ENCODE peak calls at places on chromosomes 1 and 21, in five cellular contexts. One of them, this sample, is unnamed.

GRCh38 chr1:115807723-115808122 is 33.2 kb downstream of the NHLH2 start:
- DNase-seq in tibial nerve: peak; percentile 78
- DNase-seq in endothelial cell of umbilical vein: peak; percentile 62
- DNase-seq in body of pancreas: peak; percentile 83
- DNase-seq in suprapubic skin: no peak
- DNase-seq in this sample: peak; percentile 21

GRCh38 chr1:84479998-84480397 is 932 bp downstream of the RPF1 start:
- DNase-seq in endothelial cell of umbilical vein: no peak
- DNase-seq in body of pancreas: no peak
- DNase-seq in suprapubic skin: no peak
- DNase-seq in tibial nerve: no peak
- DNase-seq in this sample: no peak

GRCh38 chr1:231386472-231386871 is 35.6 kb downstream of the EGLN1 start:
- DNase-seq in endothelial cell of umbilical vein: no peak
- DNase-seq in body of pancreas: no peak
- DNase-seq in suprapubic skin: no peak
- DNase-seq in tibial nerve: no peak
- DNase-seq in this sample: no peak

GRCh38 chr1:3881191-3881475 is 18.9 kb downstream of the C1orf174 start:
- DNase-seq in endothelial cell of umbilical vein: no peak
- DNase-seq in suprapubic skin: no peak
- DNase-seq in tibial nerve: no peak
- DNase-seq in body of pancreas: no peak
- DNase-seq in this sample: no peak

GRCh38 chr1:238710697-238711096 is 675.7 kb upstream of the CHRM3 start:
- DNase-seq in tibial nerve: no peak
- DNase-seq in suprapubic skin: no peak
- DNase-seq in body of pancreas: no peak
- DNase-seq in endothelial cell of umbilical vein: no peak
- DNase-seq in this sample: no peak

GRCh38 chr21:41894922-41895557 is 15.9 kb upstream of the PRDM15 start:
- DNase-seq in tibial nerve: no peak
- DNase-seq in suprapubic skin: no peak
- DNase-seq in endothelial cell of umbilical vein: peak; percentile 71
- DNase-seq in body of pancreas: no peak
- DNase-seq in this sample: no peak

GRCh38 chr1:243977104-243977503 is 74.0 kb upstream of the ZBTB18 start:
- DNase-seq in endothelial cell of umbilical vein: no peak
- DNase-seq in body of pancreas: no peak
- DNase-seq in tibial nerve: no peak
- DNase-seq in suprapubic skin: no peak
- DNase-seq in this sample: no peak

GRCh38 chr21:28150021-28150420 is 842.7 kb downstream of the LTN1 start:
- DNase-seq in suprapubic skin: no peak
- DNase-seq in endothelial cell of umbilical vein: no peak
- DNase-seq in body of pancreas: no peak
- DNase-seq in tibial nerve: no peak
- DNase-seq in this sample: no peak

GRCh38 chr1:44212355-44213221 is 683 bp upstream of the DMAP1 start:
- DNase-seq in suprapubic skin: no peak
- DNase-seq in body of pancreas: no peak
- DNase-seq in tibial nerve: no peak
- DNase-seq in endothelial cell of umbilical vein: no peak
- DNase-seq in this sample: no peak

GRCh38 chr1:110563089-110563488 is 43.1 kb downstream of the KCNA2 start:
- DNase-seq in tibial nerve: no peak
- DNase-seq in endothelial cell of umbilical vein: no peak
- DNase-seq in suprapubic skin: no peak
- DNase-seq in body of pancreas: no peak
- DNase-seq in this sample: no peak

GRCh38 chr1:110565565-110565964 is 40.6 kb downstream of the KCNA2 start:
- DNase-seq in tibial nerve: no peak
- DNase-seq in endothelial cell of umbilical vein: no peak
- DNase-seq in suprapubic skin: peak; percentile 57
- DNase-seq in body of pancreas: no peak
- DNase-seq in this sample: no peak

GRCh38 chr1:110559157-110559556 is 40.2 kb upstream of the KCNA10 start:
- DNase-seq in suprapubic skin: peak; percentile 37
- DNase-seq in body of pancreas: no peak
- DNase-seq in tibial nerve: no peak
- DNase-seq in endothelial cell of umbilical vein: no peak
- DNase-seq in this sample: no peak

GRCh38 chr1:110557481-110557880 is 38.5 kb upstream of the KCNA10 start:
- DNase-seq in endothelial cell of umbilical vein: no peak
- DNase-seq in tibial nerve: no peak
- DNase-seq in body of pancreas: no peak
- DNase-seq in suprapubic skin: no peak
- DNase-seq in this sample: no peak

GRCh38 chr1:110561631-110562030 is 42.7 kb upstream of the KCNA10 start:
- DNase-seq in tibial nerve: no peak
- DNase-seq in body of pancreas: no peak
- DNase-seq in endothelial cell of umbilical vein: no peak
- DNase-seq in suprapubic skin: peak; percentile 38
- DNase-seq in this sample: no peak
- TF ChIP-seq POLR2A in tibial nerve: no peak
- TF ChIP-seq POLR2A in body of pancreas: no peak
- TF ChIP-seq POLR2A in endothelial cell of umbilical vein: no peak
- TF ChIP-seq POLR2A in suprapubic skin: no peak
- TF ChIP-seq POLR2A in this sample: no peak

GRCh38 chr1:40784771-40785151 is 1.2 kb downstream of the KCNQ4 start:
- DNase-seq in endothelial cell of umbilical vein: no peak
- DNase-seq in body of pancreas: no peak
- DNase-seq in tibial nerve: no peak
- DNase-seq in suprapubic skin: no peak
- DNase-seq in this sample: no peak

GRCh38 chr1:40782371-40782956 is 1.1 kb upstream of the KCNQ4 start:
- DNase-seq in body of pancreas: peak; percentile 20
- DNase-seq in endothelial cell of umbilical vein: no peak
- DNase-seq in tibial nerve: no peak
- DNase-seq in suprapubic skin: no peak
- DNase-seq in this sample: no peak

GRCh38 chr1:40784141-40784770 is 669 bp downstream of the KCNQ4 start:
- DNase-seq in suprapubic skin: no peak
- DNase-seq in tibial nerve: no peak
- DNase-seq in body of pancreas: no peak
- DNase-seq in endothelial cell of umbilical vein: no peak
- DNase-seq in this sample: no peak

GRCh38 chr1:40781614-40781971 is 2.0 kb upstream of the KCNQ4 start:
- DNase-seq in tibial nerve: no peak
- DNase-seq in endothelial cell of umbilical vein: no peak
- DNase-seq in suprapubic skin: no peak
- DNase-seq in body of pancreas: no peak
- DNase-seq in this sample: no peak

DNA sequence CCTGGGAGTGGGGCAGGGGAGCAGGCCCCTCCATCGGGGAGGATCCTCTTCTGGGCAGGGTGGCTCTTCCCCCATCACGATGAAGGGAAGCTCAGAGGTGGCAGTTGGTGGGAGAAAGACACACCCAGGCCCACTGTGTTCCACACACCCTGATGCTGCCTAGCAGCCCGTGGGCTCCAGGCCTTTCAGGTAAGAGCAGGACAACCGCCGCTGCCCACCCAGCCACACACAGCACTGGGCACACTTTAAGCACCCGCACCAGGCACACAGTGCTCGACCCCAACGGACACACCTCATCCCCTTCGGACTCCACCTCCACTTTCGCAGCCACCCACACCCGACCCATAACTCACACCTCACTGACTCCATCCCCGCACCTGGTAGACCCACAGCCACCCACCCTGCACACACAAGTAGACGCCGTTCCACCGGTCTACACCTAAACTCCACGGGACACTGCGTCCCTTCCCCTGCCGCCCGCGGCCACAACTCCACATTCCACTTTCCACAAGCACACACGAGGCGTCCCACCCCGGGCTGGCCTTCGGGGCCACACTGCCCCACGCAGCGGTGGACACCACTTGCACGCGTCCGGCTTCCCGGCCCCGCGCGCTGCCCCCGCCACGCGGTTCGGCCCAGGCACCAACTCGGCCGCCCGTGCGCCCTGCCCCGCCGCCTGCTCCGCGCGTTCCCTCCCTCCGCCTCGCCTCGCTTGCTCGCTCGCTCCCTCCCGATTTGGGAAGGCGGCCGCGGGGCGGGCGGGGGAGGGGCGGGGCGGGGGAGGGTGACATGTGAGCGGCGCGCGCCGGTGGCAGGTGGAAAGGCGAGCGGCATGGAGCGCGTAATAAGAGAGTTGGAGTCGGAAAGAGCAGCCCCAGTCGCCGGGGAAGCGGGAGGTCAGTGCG is at the start of gene KCNQ4:
- DNase-seq in endothelial cell of umbilical vein: no peak
- DNase-seq in body of pancreas: peak; percentile 66
- DNase-seq in suprapubic skin: no peak
- DNase-seq in tibial nerve: peak; percentile 29
- DNase-seq in this sample: no peak
- TF ChIP-seq POLR2A in endothelial cell of umbilical vein: no peak
- TF ChIP-seq POLR2A in body of pancreas: no peak
- TF ChIP-seq POLR2A in suprapubic skin: no peak
- TF ChIP-seq POLR2A in tibial nerve: no peak
- TF ChIP-seq POLR2A in this sample: no peak

GRCh38 chr1:211258756-211259595 is at the start of gene RCOR3:
- DNase-seq in body of pancreas: peak; percentile 95
- DNase-seq in endothelial cell of umbilical vein: peak; percentile 80
- DNase-seq in suprapubic skin: peak; percentile 95
- DNase-seq in tibial nerve: peak; percentile 88
- DNase-seq in this sample: peak; percentile 63
- TF ChIP-seq POLR2A in body of pancreas: peak; percentile 42
- TF ChIP-seq POLR2A in endothelial cell of umbilical vein: peak; percentile 14
- TF ChIP-seq POLR2A in suprapubic skin: peak; percentile 60
- TF ChIP-seq POLR2A in tibial nerve: peak; percentile 58
- TF ChIP-seq POLR2A in this sample: peak; percentile 77

DNA sequence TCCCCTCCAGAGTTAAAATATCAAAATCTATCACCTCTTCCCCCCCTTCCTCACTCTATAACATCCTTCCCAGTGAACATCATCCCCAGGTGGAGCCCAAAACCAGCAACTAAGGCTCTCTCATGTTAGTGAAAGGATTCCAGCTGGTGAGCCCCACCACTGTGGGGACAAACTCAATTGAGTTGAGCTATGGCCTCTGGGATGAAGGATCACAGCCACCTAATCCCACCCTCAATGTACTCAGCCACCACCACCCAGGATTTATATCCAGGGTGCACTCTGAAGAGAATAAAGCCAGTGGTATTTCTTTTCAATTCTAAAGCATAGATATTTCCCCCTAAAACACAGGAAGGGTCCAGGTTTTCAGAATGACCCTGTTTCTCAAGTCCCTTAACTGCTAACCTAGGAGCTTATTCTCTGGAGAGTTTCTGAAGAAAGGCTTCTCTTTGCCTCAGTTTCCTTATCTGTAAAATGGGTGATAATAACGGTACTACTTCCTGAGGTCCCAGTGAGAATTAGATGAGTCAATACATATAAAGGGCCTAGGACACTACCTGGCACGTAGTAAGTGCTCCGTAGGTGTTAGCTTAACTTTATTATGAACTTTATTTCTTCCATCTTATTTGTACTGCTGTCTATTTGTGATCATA is 15.6 kb upstream of the BOLA1 start:
- DNase-seq in body of pancreas: no peak
- DNase-seq in suprapubic skin: no peak
- DNase-seq in tibial nerve: no peak
- DNase-seq in endothelial cell of umbilical vein: no peak
- DNase-seq in this sample: no peak
- TF ChIP-seq POLR2A in body of pancreas: no peak
- TF ChIP-seq POLR2A in suprapubic skin: no peak
- TF ChIP-seq POLR2A in tibial nerve: no peak
- TF ChIP-seq POLR2A in endothelial cell of umbilical vein: no peak
- TF ChIP-seq POLR2A in this sample: no peak

GRCh38 chr1:178724734-178725602 is at the start of gene RALGPS2:
- DNase-seq in suprapubic skin: no peak
- DNase-seq in body of pancreas: peak; percentile 73
- DNase-seq in tibial nerve: peak; percentile 21
- DNase-seq in endothelial cell of umbilical vein: peak; percentile 84
- DNase-seq in this sample: peak; percentile 61
- TF ChIP-seq POLR2A in suprapubic skin: no peak
- TF ChIP-seq POLR2A in body of pancreas: peak; percentile 43
- TF ChIP-seq POLR2A in tibial nerve: no peak
- TF ChIP-seq POLR2A in endothelial cell of umbilical vein: no peak
- TF ChIP-seq POLR2A in this sample: peak; percentile 31

GRCh38 chr1:26069941-26070807 is 2.7 kb upstream of the TRIM63 start:
- DNase-seq in suprapubic skin: no peak
- DNase-seq in endothelial cell of umbilical vein: no peak
- DNase-seq in tibial nerve: no peak
- DNase-seq in body of pancreas: no peak
- DNase-seq in this sample: no peak
- TF ChIP-seq POLR2A in suprapubic skin: no peak
- TF ChIP-seq POLR2A in endothelial cell of umbilical vein: no peak
- TF ChIP-seq POLR2A in tibial nerve: no peak
- TF ChIP-seq POLR2A in body of pancreas: no peak
- TF ChIP-seq POLR2A in this sample: no peak

GRCh38 chr21:46097826-46098286 is at the start of gene COL6A2:
- DNase-seq in endothelial cell of umbilical vein: no peak
- DNase-seq in suprapubic skin: peak; percentile 81
- DNase-seq in tibial nerve: peak; percentile 59
- DNase-seq in body of pancreas: peak; percentile 31
- DNase-seq in this sample: peak; percentile 83
- TF ChIP-seq POLR2A in endothelial cell of umbilical vein: no peak
- TF ChIP-seq POLR2A in suprapubic skin: peak; percentile 43
- TF ChIP-seq POLR2A in tibial nerve: peak; percentile 25
- TF ChIP-seq POLR2A in body of pancreas: no peak
- TF ChIP-seq POLR2A in this sample: peak; percentile 89

GRCh38 chr1:201125019-201125418 is 2.0 kb downstream of the ASCL5 start:
- DNase-seq in suprapubic skin: no peak
- DNase-seq in body of pancreas: peak; percentile 89
- DNase-seq in tibial nerve: no peak
- DNase-seq in endothelial cell of umbilical vein: peak; percentile 42
- DNase-seq in this sample: no peak

GRCh38 chr1:201123866-201124265 is 3.1 kb downstream of the ASCL5 start:
- DNase-seq in suprapubic skin: no peak
- DNase-seq in body of pancreas: no peak
- DNase-seq in endothelial cell of umbilical vein: no peak
- DNase-seq in tibial nerve: no peak
- DNase-seq in this sample: no peak

GRCh38 chr1:201119826-201120225 is 7.2 kb downstream of the ASCL5 start:
- DNase-seq in body of pancreas: no peak
- DNase-seq in tibial nerve: no peak
- DNase-seq in endothelial cell of umbilical vein: no peak
- DNase-seq in suprapubic skin: no peak
- DNase-seq in this sample: no peak

GRCh38 chr1:201119206-201119814 is 7.1 kb upstream of the CACNA1S start:
- DNase-seq in body of pancreas: peak; percentile 36
- DNase-seq in suprapubic skin: no peak
- DNase-seq in tibial nerve: peak; percentile 26
- DNase-seq in endothelial cell of umbilical vein: peak; percentile 47
- DNase-seq in this sample: peak; percentile 82

DNA sequence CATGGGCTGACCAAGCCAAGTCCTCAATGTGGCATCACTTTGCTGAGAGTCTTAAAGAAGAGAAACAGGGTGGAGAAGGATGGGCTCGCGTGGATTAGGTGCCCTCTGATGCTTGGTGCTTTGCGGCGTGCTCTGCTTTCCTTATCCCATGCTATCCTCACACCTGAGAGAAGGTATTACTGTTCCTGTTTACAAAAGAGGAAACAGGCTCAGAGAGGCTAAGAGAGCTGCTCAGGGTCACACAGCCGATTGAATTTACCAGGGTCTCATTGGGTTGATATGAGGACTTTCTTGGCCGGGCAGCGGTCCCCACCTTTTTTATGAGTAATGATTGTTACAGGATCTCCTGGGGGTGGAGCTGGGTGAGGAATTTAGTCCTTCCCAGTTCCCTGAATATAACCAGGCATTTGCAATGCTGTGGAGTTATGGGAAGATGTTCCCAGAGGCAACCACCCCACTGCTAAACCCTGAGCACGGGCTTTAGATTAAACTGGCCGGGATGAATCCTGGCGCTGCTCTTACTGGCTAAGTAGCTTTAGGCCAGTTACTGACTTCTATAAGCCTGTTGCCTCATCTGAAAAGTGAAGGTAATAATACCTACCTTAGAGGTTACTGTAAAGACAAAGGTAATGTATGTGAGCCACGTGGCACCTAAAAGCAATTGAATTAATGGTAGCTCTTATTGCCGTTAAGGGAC is 4.5 kb downstream of the ASCL5 start:
- DNase-seq in tibial nerve: no peak
- DNase-seq in endothelial cell of umbilical vein: no peak
- DNase-seq in body of pancreas: no peak
- DNase-seq in suprapubic skin: no peak
- DNase-seq in this sample: no peak
- TF ChIP-seq POLR2A in tibial nerve: no peak
- TF ChIP-seq POLR2A in endothelial cell of umbilical vein: no peak
- TF ChIP-seq POLR2A in body of pancreas: no peak
- TF ChIP-seq POLR2A in suprapubic skin: no peak
- TF ChIP-seq POLR2A in this sample: no peak

This sample was measured in H54.